ENCODE peak calls at places on chromosomes 2 and 18, in four cellular contexts. A is HepG2, E is K562, H is GM12878. I is an unnamed sample.

GRCh38 chr2:50448556-50448955 is 583.4 kb downstream of the NRXN1 start:
- DNase-seq in A (no peak), E (no peak), H (no peak), I (no peak)

GRCh38 chr2:9768388-9768787 is 74.9 kb upstream of the TAF1B start:
- DNase-seq in A (peak; percentile 47), E (peak; percentile 58), H (no peak), I (no peak)

GRCh38 chr2:142008135-142008744 is 122.6 kb downstream of the LRP1B start:
- DNase-seq in A (no peak), E (no peak), H (no peak), I (no peak)

GRCh38 chr2:182368446-182368845 is 58.4 kb downstream of the PDE1A start:
- DNase-seq in A (no peak), E (no peak), H (no peak), I (no peak)

GRCh38 chr2:210445116-210445707 is 31.3 kb downstream of the LANCL1 start:
- DNase-seq in A (peak; percentile 18), E (peak; percentile 14), H (no peak), I (peak; percentile 6)

GRCh38 chr2:219309278-219309677 is at the start of gene PTPRN:
- DNase-seq in A (no peak), E (peak; percentile 48), H (no peak), I (no peak)

GRCh38 chr2:145412155-145412554 is 892.2 kb upstream of the ZEB2 start:
- DNase-seq in A (no peak), E (no peak), H (no peak), I (no peak)

GRCh38 chr2:28394331-28394877 is 1.7 kb downstream of the FOSL2 start:
- DNase-seq in A (no peak), E (no peak), H (no peak), I (no peak)

GRCh38 chr2:112784199-112785189 is at the start of gene IL1A:
- DNase-seq in A (no peak), E (peak; percentile 36), H (no peak), I (peak; percentile 40)

GRCh38 chr2:173028671-173029070 is 47.0 kb upstream of the MAP3K20 start:
- DNase-seq in A (no peak), E (no peak), H (no peak), I (no peak)

GRCh38 chr2:120169020-120169419 is 54.2 kb downstream of the TMEM185B start:
- DNase-seq in A (no peak), E (no peak), H (no peak), I (no peak)

GRCh38 chr18:14914771-14915170 is 166.8 kb downstream of the ANKRD30B start:
- DNase-seq in A (no peak), E (no peak), H (no peak), I (no peak)

GRCh38 chr2:139684286-139684860 is 904.2 kb upstream of the NXPH2 start:
- DNase-seq in A (no peak), E (no peak), H (no peak), I (no peak)

GRCh38 chr2:99648115-99648850 is 158.5 kb upstream of the REV1 start:
- DNase-seq in A (no peak), E (no peak), H (no peak), I (no peak)

GRCh38 chr2:231334981-231335380 is 60.5 kb upstream of the B3GNT7 start:
- DNase-seq in A (no peak), E (no peak), H (no peak), I (no peak)

GRCh38 chr2:159790323-159790722 is 7.7 kb downstream of the CD302 start:
- DNase-seq in A (no peak), E (no peak), H (no peak), I (no peak)

GRCh38 chr18:21740724-21741510 is at the start of gene MIB1:
- DNase-seq in A (no peak), E (peak; percentile 71), H (peak; percentile 83), I (peak; percentile 89)

GRCh38 chr2:26752636-26753035 is 11.4 kb upstream of the SLC35F6 start:
- DNase-seq in A (no peak), E (no peak), H (no peak), I (no peak)

GRCh38 chr2:86035371-86035882 is 70.3 kb downstream of the POLR1A start:
- DNase-seq in A (no peak), E (no peak), H (no peak), I (no peak)

GRCh38 chr2:195782156-195782555 is 125.1 kb downstream of the SLC39A10 start:
- DNase-seq in A (no peak), E (no peak), H (no peak), I (no peak)

GRCh38 chr2:88006912-88007439 is 9.4 kb downstream of the RNU2-63P start:
- DNase-seq in A (no peak), E (no peak), H (no peak), I (no peak)

GRCh38 chr2:25714740-25715139 is 41.4 kb upstream of the DTNB start:
- DNase-seq in A (no peak), E (no peak), H (no peak), I (no peak)

GRCh38 chr2:238786379-238786778 is 61.5 kb upstream of the TWIST2 start:
- DNase-seq in A (no peak), E (no peak), H (no peak), I (no peak)

GRCh38 chr2:237652854-237653253 is 25.5 kb downstream of the LRRFIP1 start:
- DNase-seq in A (no peak), E (no peak), H (no peak), I (no peak)

GRCh38 chr2:69275490-69275889 is 111.5 kb downstream of the GFPT1 start:
- DNase-seq in A (no peak), E (no peak), H (no peak), I (no peak)

GRCh38 chr2:235170016-235170415 is 218.2 kb downstream of the SH3BP4 start:
- DNase-seq in A (no peak), E (no peak), H (no peak), I (no peak)

GRCh38 chr2:231037202-231037730 is at the start of gene C2orf72:
- DNase-seq in A (no peak), E (peak; percentile 63), H (no peak), I (no peak)

GRCh38 chr2:84821806-84822205 is 59.1 kb downstream of the TRABD2A start:
- DNase-seq in A (no peak), E (no peak), H (no peak), I (no peak)

GRCh38 chr2:95314964-95315611 is 17.9 kb downstream of the KCNIP3 start:
- DNase-seq in A (peak; percentile 36), E (peak; percentile 44), H (no peak), I (peak; percentile 32)

GRCh38 chr2:119735565-119735964 is 24.2 kb upstream of the PTPN4 start:
- DNase-seq in A (no peak), E (no peak), H (no peak), I (no peak)

GRCh38 chr2:231680284-231680991 is 27.9 kb upstream of the PTMA start:
- DNase-seq in A (peak; percentile 65), E (peak; percentile 20), H (no peak), I (no peak)

GRCh38 chr2:241238693-241239198 is 50.3 kb downstream of the ANO7 start:
- DNase-seq in A (no peak), E (no peak), H (no peak), I (no peak)

GRCh38 chr2:133952896-133953295 is 301.0 kb upstream of the MGAT5 start:
- DNase-seq in A (no peak), E (no peak), H (no peak), I (no peak)

GRCh38 chr2:133951209-133951608 is 302.7 kb upstream of the MGAT5 start:
- DNase-seq in A (no peak), E (no peak), H (no peak), I (no peak)

GRCh38 chr2:133954636-133955035 is 299.2 kb upstream of the MGAT5 start:
- DNase-seq in A (no peak), E (no peak), H (no peak), I (no peak)

GRCh38 chr2:133953524-133953923 is 300.3 kb upstream of the MGAT5 start:
- DNase-seq in A (no peak), E (no peak), H (peak; percentile 51), I (no peak)

DNA sequence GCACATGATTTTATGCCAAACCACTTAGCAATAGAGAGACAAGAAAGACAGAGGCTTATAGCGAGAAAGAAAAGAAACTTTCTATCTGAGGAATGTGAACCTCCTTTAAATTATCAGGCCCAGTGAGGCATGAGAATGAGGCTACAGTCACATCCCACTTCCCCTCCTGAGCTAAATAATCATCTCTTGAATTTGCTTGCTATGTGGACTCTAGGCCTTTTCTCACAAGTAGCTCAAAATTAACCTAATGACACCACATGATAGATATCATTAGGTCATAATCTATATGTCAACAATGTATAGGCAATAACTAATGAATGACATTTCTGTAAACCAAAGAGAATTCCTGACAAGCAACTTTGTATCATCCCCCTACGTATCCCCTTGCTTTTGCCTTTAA is 301.5 kb upstream of the MGAT5 start:
- DNase-seq in A (no peak), E (no peak), H (peak; percentile 67), I (no peak)
- TF ChIP-seq ZBTB33 in A (no peak), E (no peak), H (no peak), I (no peak)

DNA sequence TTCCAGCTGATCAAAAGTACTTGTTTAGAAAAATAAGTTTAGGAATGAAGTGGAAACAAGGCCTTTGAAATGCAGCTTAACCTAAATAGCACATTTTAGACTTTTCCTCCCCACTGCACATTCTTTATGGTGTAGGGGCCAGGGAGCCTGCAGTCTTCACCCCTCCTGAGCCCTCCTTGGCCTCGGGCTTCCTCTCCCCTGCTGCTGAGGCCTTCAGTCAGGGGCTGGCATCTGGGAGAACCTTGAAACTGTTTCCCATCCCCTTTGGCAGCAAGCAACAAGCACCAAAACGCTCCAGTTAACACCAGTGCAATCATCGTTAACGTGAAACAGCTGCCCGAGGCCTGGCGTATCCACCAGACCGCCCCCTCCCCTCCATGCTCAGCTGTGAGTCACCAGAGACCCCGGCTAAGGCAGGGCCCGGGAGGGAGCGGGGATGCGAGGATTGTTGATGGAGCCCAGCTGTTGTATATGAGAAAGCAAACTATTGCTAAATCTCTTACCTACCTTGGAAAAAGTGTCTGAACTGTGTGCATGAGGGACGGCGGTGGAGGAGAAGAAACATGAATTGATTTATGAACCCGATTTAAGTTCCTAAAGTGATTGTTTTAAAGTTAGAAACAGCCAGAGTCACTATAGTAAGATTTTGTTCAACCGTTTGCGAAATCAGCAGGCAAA is 5.3 kb downstream of the ZFP36L2 start:
- DNase-seq in A (no peak), E (no peak), H (no peak), I (no peak)
- TF ChIP-seq POLR2A in A (no peak), E (no peak), H (no peak), I (no peak)

GRCh38 chr2:74764429-74765272 is 69.3 kb upstream of the HK2 start:
- DNase-seq in A (peak; percentile 100), E (no peak), H (no peak), I (no peak)

GRCh38 chr2:74759991-74760390 is 73.9 kb upstream of the HK2 start:
- DNase-seq in A (no peak), E (no peak), H (no peak), I (no peak)

GRCh38 chr2:74763962-74764428 is 69.9 kb upstream of the HK2 start:
- DNase-seq in A (no peak), E (no peak), H (no peak), I (no peak)

GRCh38 chr2:74760875-74761630 is 72.9 kb upstream of the HK2 start:
- DNase-seq in A (no peak), E (no peak), H (no peak), I (no peak)

DNA sequence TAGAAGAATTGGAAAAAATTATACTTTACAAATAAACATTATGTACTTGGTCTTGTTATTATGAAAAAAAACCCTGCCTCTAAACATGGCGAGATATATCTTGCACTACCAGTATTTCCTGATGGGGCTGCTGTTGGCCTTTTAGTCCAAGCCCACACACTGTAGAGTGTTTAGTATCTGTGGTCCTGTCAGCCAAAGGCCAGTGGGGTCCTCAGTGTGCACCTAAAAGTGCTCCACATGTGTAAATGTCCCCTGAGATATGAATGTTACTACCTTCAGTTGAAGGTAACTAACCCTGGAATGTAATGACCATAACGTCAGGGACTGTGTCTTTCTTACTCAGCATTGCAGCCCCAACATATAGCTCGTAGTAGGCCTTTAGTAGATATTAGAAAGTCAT is 71.1 kb upstream of the HK2 start:
- DNase-seq in A (peak; percentile 79), E (no peak), H (no peak), I (no peak)
- TF ChIP-seq ZBTB33 in A (no peak), E (no peak), H (no peak), I (no peak)

GRCh38 chr18:44759925-44760342 is 79.2 kb downstream of the SETBP1 start:
- DNase-seq in A (no peak), E (no peak), H (peak; percentile 48), I (no peak)
- TF ChIP-seq POLR2A in A (no peak), E (no peak), H (peak; percentile 28), I (no peak)